ENCODE peak calls at places on chromosomes 3 and 15, in five cellular contexts. U is Kasumi-1, Z is ovary, Q is glutamatergic neuron, R is SJSA1. J is an unnamed sample.

GRCh38 chr3:46482632-46483311 is 15.0 kb upstream of the RTP3 start:
- DNase-seq in Q (no peak), R (peak), U (no peak), Z (no peak), J (no peak)

GRCh38 chr15:90583471-90584252 is 53.9 kb downstream of the CRTC3 start:
- DNase-seq in Q (no peak), U (no peak), R (no peak), Z (no peak), J (no peak)

GRCh38 chr3:10683106-10683505 is 132.9 kb upstream of the SLC6A11 start:
- DNase-seq in Q (no peak), Z (no peak), R (no peak), U (no peak), J (no peak)

GRCh38 chr3:150922611-150923010 is 17.4 kb upstream of the MINDY4B start:
- DNase-seq in Q (peak), U (no peak), Z (no peak), R (no peak), J (no peak)

GRCh38 chr3:70982700-70983140 is 600.8 kb downstream of the FOXP1 start:
- DNase-seq in R (peak), Q (peak), U (no peak), Z (peak), J (no peak)

GRCh38 chr15:60520825-60521368 is 42.0 kb upstream of the ICE2 start:
- DNase-seq in Z (peak), Q (peak), R (peak), U (peak), J (peak)

GRCh38 chr3:169173636-169174035 is 489.9 kb downstream of the MECOM start:
- DNase-seq in Z (no peak), R (no peak), U (no peak), Q (no peak), J (no peak)

GRCh38 chr3:187986514-187986934 is 167.4 kb upstream of the LPP start:
- DNase-seq in Q (no peak), U (peak), R (peak), Z (no peak), J (no peak)

GRCh38 chr3:126968328-126968994 is 14.5 kb upstream of the PLXNA1 start:
- DNase-seq in R (no peak), U (no peak), Q (no peak), Z (no peak), J (no peak)

GRCh38 chr15:69540622-69541021 is 88.0 kb downstream of the RPLP1 start:
- DNase-seq in Z (no peak), R (no peak), Q (peak), U (no peak), J (no peak)

GRCh38 chr15:37880009-37880834 is 54.2 kb upstream of the TMCO5A start:
- DNase-seq in U (peak), Q (no peak), R (peak), Z (no peak), J (no peak)

GRCh38 chr15:89912674-89913396 is at the start of gene ARPIN:
- DNase-seq in R (peak), Z (peak), Q (peak), U (no peak), J (no peak)

J was measured in GM12892.